ENCODE peak calls at places on chromosomes 5 and 9, in six cellular contexts. One of them, this sample, is unnamed.

GRCh38 chr9:8916771-8917170 is 1117.2 kb upstream of the DMAC1 start:
- DNase-seq in A549: no peak
- DNase-seq in GM12878: no peak
- DNase-seq in HepG2: no peak
- DNase-seq in endothelial cell of umbilical vein: no peak
- DNase-seq in K562: no peak
- DNase-seq in this sample: no peak

GRCh38 chr9:89428901-89429890 is 68.7 kb downstream of the SEMA4D start:
- DNase-seq in A549: no peak
- DNase-seq in GM12878: no peak
- DNase-seq in HepG2: no peak
- DNase-seq in endothelial cell of umbilical vein: peak
- DNase-seq in K562: peak
- DNase-seq in this sample: peak

GRCh38 chr9:130825051-130825651 is 9.9 kb upstream of the ABL1 start:
- DNase-seq in A549: no peak
- DNase-seq in GM12878: no peak
- DNase-seq in HepG2: no peak
- DNase-seq in endothelial cell of umbilical vein: peak
- DNase-seq in K562: peak
- DNase-seq in this sample: no peak

GRCh38 chr5:21391506-21391905 is 1403.5 kb upstream of the CDH18 start:
- DNase-seq in A549: no peak
- DNase-seq in GM12878: no peak
- DNase-seq in HepG2: peak
- DNase-seq in endothelial cell of umbilical vein: peak
- DNase-seq in K562: no peak
- DNase-seq in this sample: peak

GRCh38 chr5:5344606-5345005 is 77.9 kb upstream of the ICE1 start:
- DNase-seq in A549: no peak
- DNase-seq in GM12878: no peak
- DNase-seq in HepG2: no peak
- DNase-seq in endothelial cell of umbilical vein: no peak
- DNase-seq in K562: no peak
- DNase-seq in this sample: peak

GRCh38 chr5:147911427-147911826 is 5.1 kb upstream of the C5orf46 start:
- DNase-seq in A549: no peak
- DNase-seq in GM12878: no peak
- DNase-seq in HepG2: no peak
- DNase-seq in endothelial cell of umbilical vein: no peak
- DNase-seq in K562: no peak
- DNase-seq in this sample: no peak

GRCh38 chr9:91857831-91858669 is 92.0 kb downstream of the ROR2 start:
- DNase-seq in A549: no peak
- DNase-seq in GM12878: no peak
- DNase-seq in HepG2: no peak
- DNase-seq in endothelial cell of umbilical vein: no peak
- DNase-seq in K562: no peak
- DNase-seq in this sample: peak

GRCh38 chr9:1047605-1048235 is 2.4 kb upstream of the DMRT2 start:
- DNase-seq in A549: no peak
- DNase-seq in GM12878: no peak
- DNase-seq in HepG2: no peak
- DNase-seq in endothelial cell of umbilical vein: no peak
- DNase-seq in K562: no peak
- DNase-seq in this sample: peak

GRCh38 chr5:133340002-133340755 is 272.2 kb downstream of the FSTL4 start:
- DNase-seq in A549: no peak
- DNase-seq in GM12878: no peak
- DNase-seq in HepG2: no peak
- DNase-seq in endothelial cell of umbilical vein: no peak
- DNase-seq in K562: no peak
- DNase-seq in this sample: no peak

GRCh38 chr9:80382523-80382922 is 810.8 kb downstream of the TLE4 start:
- DNase-seq in A549: no peak
- DNase-seq in GM12878: no peak
- DNase-seq in HepG2: no peak
- DNase-seq in endothelial cell of umbilical vein: no peak
- DNase-seq in K562: no peak
- DNase-seq in this sample: no peak

GRCh38 chr5:125341436-125341835 is 595.0 kb upstream of the ZNF608 start:
- DNase-seq in A549: no peak
- DNase-seq in GM12878: no peak
- DNase-seq in HepG2: no peak
- DNase-seq in endothelial cell of umbilical vein: no peak
- DNase-seq in K562: no peak
- DNase-seq in this sample: no peak

GRCh38 chr5:131757830-131758519 is 38.8 kb downstream of the FNIP1 start:
- DNase-seq in A549: no peak
- DNase-seq in GM12878: no peak
- DNase-seq in HepG2: no peak
- DNase-seq in endothelial cell of umbilical vein: no peak
- DNase-seq in K562: no peak
- DNase-seq in this sample: no peak

DNA sequence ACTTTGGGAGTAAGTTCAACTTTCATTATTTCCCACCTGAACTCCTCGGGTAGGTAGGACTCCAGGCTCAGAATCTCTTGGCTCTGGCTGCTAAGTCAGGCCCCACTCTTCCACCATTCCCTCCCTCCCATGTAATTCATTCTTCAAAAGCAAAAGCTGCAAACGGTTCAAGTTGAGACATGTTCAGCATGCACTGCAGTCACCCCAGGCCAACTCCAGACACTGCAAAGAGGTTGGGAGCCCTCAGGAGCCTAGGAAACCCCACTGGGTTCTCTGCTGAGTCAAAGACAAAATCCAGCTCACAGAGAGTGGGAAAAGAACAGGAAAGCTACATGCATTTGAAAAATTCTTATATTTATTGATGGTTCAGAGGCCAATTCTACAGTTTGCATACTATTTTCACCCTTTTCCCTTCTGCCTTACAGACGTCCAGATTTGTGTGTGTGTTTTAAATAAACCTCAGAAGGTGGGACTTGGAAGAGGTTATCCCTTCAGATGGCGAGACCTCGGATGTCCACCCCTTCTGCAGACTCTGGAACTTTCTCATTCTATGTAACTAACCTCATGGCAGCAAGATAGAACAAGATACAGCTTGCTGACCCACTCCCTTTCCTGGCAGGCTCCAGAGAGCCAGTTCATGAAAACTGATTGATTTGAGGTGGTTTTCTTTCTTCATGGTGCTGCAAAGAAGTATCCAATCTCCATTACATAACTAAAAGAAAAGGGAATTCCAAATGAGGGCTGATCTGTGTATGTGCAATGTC is 65.7 kb upstream of the EQTN start:
- DNase-seq in A549: no peak
- DNase-seq in GM12878: no peak
- DNase-seq in HepG2: no peak
- DNase-seq in endothelial cell of umbilical vein: no peak
- DNase-seq in K562: no peak
- DNase-seq in this sample: no peak
- TF ChIP-seq MYC in A549: no peak
- TF ChIP-seq MYC in GM12878: no peak
- TF ChIP-seq MYC in HepG2: no peak
- TF ChIP-seq MYC in endothelial cell of umbilical vein: no peak
- TF ChIP-seq MYC in K562: no peak
- TF ChIP-seq MYC in this sample: no peak

GRCh38 chr9:137174722-137175293 is 3.0 kb upstream of the TMEM210 start:
- DNase-seq in A549: no peak
- DNase-seq in GM12878: no peak
- DNase-seq in HepG2: no peak
- DNase-seq in endothelial cell of umbilical vein: no peak
- DNase-seq in K562: no peak
- DNase-seq in this sample: no peak

GRCh38 chr9:137176302-137177182 is 4.7 kb upstream of the TMEM210 start:
- DNase-seq in A549: peak
- DNase-seq in GM12878: no peak
- DNase-seq in HepG2: peak
- DNase-seq in endothelial cell of umbilical vein: peak
- DNase-seq in K562: peak
- DNase-seq in this sample: peak

GRCh38 chr9:137173795-137174664 is 2.2 kb upstream of the TMEM210 start:
- DNase-seq in A549: no peak
- DNase-seq in GM12878: no peak
- DNase-seq in HepG2: no peak
- DNase-seq in endothelial cell of umbilical vein: no peak
- DNase-seq in K562: no peak
- DNase-seq in this sample: no peak

GRCh38 chr9:137172907-137173794 is 1.3 kb upstream of the TMEM210 start:
- DNase-seq in A549: no peak
- DNase-seq in GM12878: no peak
- DNase-seq in HepG2: no peak
- DNase-seq in endothelial cell of umbilical vein: no peak
- DNase-seq in K562: no peak
- DNase-seq in this sample: no peak

GRCh38 chr9:137175345-137175961 is 3.6 kb upstream of the TMEM210 start:
- DNase-seq in A549: no peak
- DNase-seq in GM12878: no peak
- DNase-seq in HepG2: no peak
- DNase-seq in endothelial cell of umbilical vein: no peak
- DNase-seq in K562: no peak
- DNase-seq in this sample: no peak
- TF ChIP-seq CTCF in A549: no peak
- TF ChIP-seq CTCF in GM12878: peak
- TF ChIP-seq CTCF in HepG2: no peak
- TF ChIP-seq CTCF in endothelial cell of umbilical vein: no peak
- TF ChIP-seq CTCF in K562: peak
- TF ChIP-seq CTCF in this sample: no peak

GRCh38 chr5:55572600-55572999 is 37.8 kb upstream of the PLPP1 start:
- DNase-seq in A549: no peak
- DNase-seq in GM12878: no peak
- DNase-seq in HepG2: no peak
- DNase-seq in endothelial cell of umbilical vein: no peak
- DNase-seq in K562: no peak
- DNase-seq in this sample: no peak

GRCh38 chr5:55569513-55569865 is 34.7 kb upstream of the PLPP1 start:
- DNase-seq in A549: no peak
- DNase-seq in GM12878: no peak
- DNase-seq in HepG2: no peak
- DNase-seq in endothelial cell of umbilical vein: no peak
- DNase-seq in K562: no peak
- DNase-seq in this sample: no peak

GRCh38 chr5:55570026-55570425 is 35.3 kb upstream of the PLPP1 start:
- DNase-seq in A549: no peak
- DNase-seq in GM12878: no peak
- DNase-seq in HepG2: no peak
- DNase-seq in endothelial cell of umbilical vein: no peak
- DNase-seq in K562: no peak
- DNase-seq in this sample: no peak

GRCh38 chr5:55568629-55569512 is 34.1 kb upstream of the PLPP1 start:
- DNase-seq in A549: no peak
- DNase-seq in GM12878: no peak
- DNase-seq in HepG2: no peak
- DNase-seq in endothelial cell of umbilical vein: no peak
- DNase-seq in K562: peak
- DNase-seq in this sample: no peak

DNA sequence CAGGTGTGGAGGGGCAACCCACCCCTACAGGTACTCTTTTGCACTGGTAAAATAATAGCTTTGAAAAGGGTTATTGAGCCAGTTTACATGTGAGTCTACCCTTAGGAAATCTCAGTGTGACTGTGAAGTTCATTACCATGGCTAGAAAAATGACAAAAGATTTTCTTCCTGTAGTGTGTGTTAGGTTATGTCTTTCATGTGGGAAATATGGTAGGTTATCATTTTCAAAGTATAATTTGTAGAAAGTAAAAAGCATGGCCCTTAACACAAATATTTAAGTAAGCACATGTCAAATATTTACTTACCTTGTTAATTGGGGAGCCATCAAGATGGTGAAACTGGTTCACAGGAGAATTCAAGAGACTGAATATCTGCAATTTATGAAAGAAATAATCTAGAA is 37.2 kb upstream of the PLPP1 start:
- DNase-seq in A549: no peak
- DNase-seq in GM12878: no peak
- DNase-seq in HepG2: peak
- DNase-seq in endothelial cell of umbilical vein: no peak
- DNase-seq in K562: no peak
- DNase-seq in this sample: no peak
- H3K4me3 ChIP-seq in A549: no peak
- H3K4me3 ChIP-seq in GM12878: no peak
- H3K4me3 ChIP-seq in HepG2: no peak
- H3K4me3 ChIP-seq in endothelial cell of umbilical vein: no peak
- H3K4me3 ChIP-seq in K562: no peak
- H3K4me3 ChIP-seq in this sample: no peak

DNA sequence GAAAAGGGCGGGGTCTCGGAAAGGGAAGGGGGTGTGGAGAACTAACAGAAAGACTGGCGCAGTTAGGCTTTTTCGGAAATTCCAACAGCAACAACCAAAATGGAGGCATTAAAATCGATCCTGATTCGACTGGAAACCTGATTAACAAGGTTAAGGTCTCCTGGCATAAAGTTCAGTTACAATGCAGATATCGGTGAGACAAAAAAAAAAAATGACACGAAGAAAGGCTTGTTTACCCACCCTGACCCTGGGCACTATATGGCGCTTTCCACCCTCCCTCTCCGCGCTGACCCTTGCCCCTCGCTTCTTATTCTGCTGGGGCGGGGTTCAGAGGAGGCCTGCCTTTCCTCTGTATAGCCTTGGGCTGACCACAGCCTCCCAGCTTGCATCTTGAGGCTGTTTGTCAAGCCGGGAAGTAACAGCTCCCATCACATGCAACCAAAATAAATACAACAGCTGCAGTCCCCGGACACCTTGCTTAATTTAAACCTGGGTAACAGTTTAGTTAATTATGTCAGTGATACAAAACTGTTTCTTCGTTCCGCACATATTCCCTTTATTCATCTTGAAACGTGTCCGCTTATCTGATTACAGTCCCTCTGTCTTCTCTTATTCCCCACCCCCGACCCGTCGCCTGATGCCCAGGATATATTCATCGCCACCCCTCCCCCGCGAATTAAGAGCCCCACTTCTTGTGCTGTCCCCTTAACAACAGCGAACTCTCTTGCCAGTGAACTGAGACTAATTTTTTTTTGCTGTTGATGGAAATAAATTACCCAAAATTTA is 808 bp upstream of the PJA2 start:
- DNase-seq in A549: peak
- DNase-seq in GM12878: no peak
- DNase-seq in HepG2: no peak
- DNase-seq in endothelial cell of umbilical vein: no peak
- DNase-seq in K562: peak
- DNase-seq in this sample: peak
- TF ChIP-seq MYC in A549: no peak
- TF ChIP-seq MYC in GM12878: no peak
- TF ChIP-seq MYC in HepG2: peak
- TF ChIP-seq MYC in endothelial cell of umbilical vein: no peak
- TF ChIP-seq MYC in K562: no peak
- TF ChIP-seq MYC in this sample: no peak

GRCh38 chr5:167217097-167217743 is 1074.2 kb upstream of the WWC1 start:
- DNase-seq in A549: no peak
- DNase-seq in GM12878: no peak
- DNase-seq in HepG2: no peak
- DNase-seq in endothelial cell of umbilical vein: no peak
- DNase-seq in K562: no peak
- DNase-seq in this sample: no peak
- TF ChIP-seq CTCF in A549: no peak
- TF ChIP-seq CTCF in GM12878: no peak
- TF ChIP-seq CTCF in HepG2: no peak
- TF ChIP-seq CTCF in endothelial cell of umbilical vein: no peak
- TF ChIP-seq CTCF in K562: no peak
- TF ChIP-seq CTCF in this sample: no peak